ENCODE peak calls at places on chromosomes 13 and 19, in four cellular contexts. One of them, this sample, is unnamed.

GRCh38 chr19:12574036-12574435 is 22.8 kb upstream of the ZNF564 start:
- DNase-seq in fibroblast of villous mesenchyme: no peak
- DNase-seq in fibroblast of lung: no peak
- DNase-seq in cardiac muscle cell: no peak
- DNase-seq in this sample: no peak

GRCh38 chr19:4722671-4723464 is 774 bp downstream of the DPP9 start:
- DNase-seq in fibroblast of villous mesenchyme: peak; percentile 67
- DNase-seq in fibroblast of lung: peak; percentile 78
- DNase-seq in cardiac muscle cell: peak; percentile 89
- DNase-seq in this sample: peak; percentile 83

GRCh38 chr13:65606622-65607021 is 1623.5 kb downstream of the PCDH9 start:
- DNase-seq in fibroblast of villous mesenchyme: no peak
- DNase-seq in fibroblast of lung: peak; percentile 86
- DNase-seq in cardiac muscle cell: peak; percentile 72
- DNase-seq in this sample: peak; percentile 58

GRCh38 chr19:43609872-43610271 is 2.0 kb upstream of the SRRM5 start:
- DNase-seq in fibroblast of villous mesenchyme: no peak
- DNase-seq in fibroblast of lung: no peak
- DNase-seq in cardiac muscle cell: no peak
- DNase-seq in this sample: no peak

GRCh38 chr13:30995331-30995730 is 62.9 kb downstream of the TEX26 start:
- DNase-seq in fibroblast of villous mesenchyme: no peak
- DNase-seq in fibroblast of lung: no peak
- DNase-seq in cardiac muscle cell: no peak
- DNase-seq in this sample: no peak

GRCh38 chr13:107642841-107643240 is 572.5 kb downstream of the LIG4 start:
- DNase-seq in fibroblast of villous mesenchyme: no peak
- DNase-seq in fibroblast of lung: peak; percentile 58
- DNase-seq in cardiac muscle cell: peak; percentile 34
- DNase-seq in this sample: peak; percentile 2

GRCh38 chr19:15280915-15281683 is 48.9 kb upstream of the EPHX3 start:
- DNase-seq in fibroblast of villous mesenchyme: peak; percentile 98
- DNase-seq in fibroblast of lung: peak; percentile 91
- DNase-seq in cardiac muscle cell: peak; percentile 91
- DNase-seq in this sample: peak; percentile 89

GRCh38 chr13:44465318-44465717 is 91.7 kb downstream of the SERP2 start:
- DNase-seq in fibroblast of villous mesenchyme: no peak
- DNase-seq in fibroblast of lung: no peak
- DNase-seq in cardiac muscle cell: no peak
- DNase-seq in this sample: no peak

GRCh38 chr13:109154146-109154545 is 524.7 kb downstream of the MYO16 start:
- DNase-seq in fibroblast of villous mesenchyme: peak; percentile 81
- DNase-seq in fibroblast of lung: peak; percentile 41
- DNase-seq in cardiac muscle cell: no peak
- DNase-seq in this sample: no peak

GRCh38 chr19:18987456-18987855 is 45.9 kb downstream of the SUGP2 start:
- DNase-seq in fibroblast of villous mesenchyme: no peak
- DNase-seq in fibroblast of lung: no peak
- DNase-seq in cardiac muscle cell: no peak
- DNase-seq in this sample: no peak

GRCh38 chr19:17234911-17235617 is 9.0 kb downstream of the OCEL1 start:
- DNase-seq in fibroblast of villous mesenchyme: peak; percentile 53
- DNase-seq in fibroblast of lung: peak; percentile 50
- DNase-seq in cardiac muscle cell: peak; percentile 48
- DNase-seq in this sample: peak; percentile 45

GRCh38 chr13:96141032-96141431 is 51.1 kb downstream of the HS6ST3 start:
- DNase-seq in fibroblast of villous mesenchyme: peak; percentile 14
- DNase-seq in fibroblast of lung: peak; percentile 41
- DNase-seq in cardiac muscle cell: peak; percentile 35
- DNase-seq in this sample: peak; percentile 56

GRCh38 chr13:108365255-108365654 is 95.7 kb downstream of the TNFSF13B start:
- DNase-seq in fibroblast of villous mesenchyme: no peak
- DNase-seq in fibroblast of lung: no peak
- DNase-seq in cardiac muscle cell: no peak
- DNase-seq in this sample: no peak

GRCh38 chr13:100721885-100722512 is 47.4 kb upstream of the TMTC4 start:
- DNase-seq in fibroblast of villous mesenchyme: peak; percentile 56
- DNase-seq in fibroblast of lung: peak; percentile 54
- DNase-seq in cardiac muscle cell: peak; percentile 63
- DNase-seq in this sample: peak; percentile 63

GRCh38 chr19:47499863-47500830 is 14.7 kb downstream of the NAPA start:
- DNase-seq in fibroblast of villous mesenchyme: no peak
- DNase-seq in fibroblast of lung: no peak
- DNase-seq in cardiac muscle cell: no peak
- DNase-seq in this sample: no peak

GRCh38 chr19:5407356-5407755 is 47.9 kb upstream of the ZNRF4 start:
- DNase-seq in fibroblast of villous mesenchyme: peak; percentile 5
- DNase-seq in fibroblast of lung: peak; percentile 8
- DNase-seq in cardiac muscle cell: peak; percentile 11
- DNase-seq in this sample: peak; percentile 18

GRCh38 chr13:44967656-44968451 is 21.4 kb downstream of the NUFIP1 start:
- DNase-seq in fibroblast of villous mesenchyme: peak; percentile 60
- DNase-seq in fibroblast of lung: peak; percentile 57
- DNase-seq in cardiac muscle cell: peak; percentile 68
- DNase-seq in this sample: peak; percentile 63

GRCh38 chr13:49494645-49495044 is 1.1 kb upstream of the PHF11 start:
- DNase-seq in fibroblast of villous mesenchyme: no peak
- DNase-seq in fibroblast of lung: no peak
- DNase-seq in cardiac muscle cell: no peak
- DNase-seq in this sample: no peak

GRCh38 chr19:4232614-4233281 is 3.4 kb downstream of the EBI3 start:
- DNase-seq in fibroblast of villous mesenchyme: no peak
- DNase-seq in fibroblast of lung: no peak
- DNase-seq in cardiac muscle cell: no peak
- DNase-seq in this sample: no peak

GRCh38 chr19:680287-681028 is 4.3 kb downstream of the FSTL3 start:
- DNase-seq in fibroblast of villous mesenchyme: peak; percentile 99
- DNase-seq in fibroblast of lung: peak; percentile 99
- DNase-seq in cardiac muscle cell: peak; percentile 99
- DNase-seq in this sample: peak; percentile 99

GRCh38 chr19:44401108-44401786 is at the start of gene ZNF285:
- DNase-seq in fibroblast of villous mesenchyme: peak; percentile 97
- DNase-seq in fibroblast of lung: peak; percentile 97
- DNase-seq in cardiac muscle cell: peak; percentile 98
- DNase-seq in this sample: peak; percentile 99

GRCh38 chr13:46578590-46578975 is 25.6 kb downstream of the LRCH1 start:
- DNase-seq in fibroblast of villous mesenchyme: no peak
- DNase-seq in fibroblast of lung: no peak
- DNase-seq in cardiac muscle cell: no peak
- DNase-seq in this sample: no peak

GRCh38 chr19:33094504-33095067 is 13.6 kb downstream of the GPATCH1 start:
- DNase-seq in fibroblast of villous mesenchyme: no peak
- DNase-seq in fibroblast of lung: no peak
- DNase-seq in cardiac muscle cell: no peak
- DNase-seq in this sample: no peak

GRCh38 chr13:57865600-57866294 is 234.2 kb downstream of the PCDH17 start:
- DNase-seq in fibroblast of villous mesenchyme: no peak
- DNase-seq in fibroblast of lung: no peak
- DNase-seq in cardiac muscle cell: no peak
- DNase-seq in this sample: no peak

GRCh38 chr13:113605461-113605860 is 20.9 kb downstream of the TFDP1 start:
- DNase-seq in fibroblast of villous mesenchyme: no peak
- DNase-seq in fibroblast of lung: no peak
- DNase-seq in cardiac muscle cell: no peak
- DNase-seq in this sample: no peak

GRCh38 chr13:100454876-100455275 is 133.7 kb downstream of the GGACT start:
- DNase-seq in fibroblast of villous mesenchyme: peak; percentile 38
- DNase-seq in fibroblast of lung: peak; percentile 27
- DNase-seq in cardiac muscle cell: peak; percentile 45
- DNase-seq in this sample: peak; percentile 57

GRCh38 chr13:37138169-37138568 is 32.7 kb upstream of the CSNK1A1L start:
- DNase-seq in fibroblast of villous mesenchyme: peak; percentile 24
- DNase-seq in fibroblast of lung: peak; percentile 10
- DNase-seq in cardiac muscle cell: peak; percentile 59
- DNase-seq in this sample: peak; percentile 44

GRCh38 chr19:5913739-5914357 is at the start of gene CAPS:
- DNase-seq in fibroblast of villous mesenchyme: peak; percentile 64
- DNase-seq in fibroblast of lung: peak; percentile 69
- DNase-seq in cardiac muscle cell: peak; percentile 72
- DNase-seq in this sample: peak; percentile 46

GRCh38 chr13:75993823-75994222 is 357.7 kb downstream of the LMO7 start:
- DNase-seq in fibroblast of villous mesenchyme: peak; percentile 1
- DNase-seq in fibroblast of lung: no peak
- DNase-seq in cardiac muscle cell: no peak
- DNase-seq in this sample: peak; percentile 26

GRCh38 chr13:43446126-43446525 is 340.6 kb downstream of the ENOX1 start:
- DNase-seq in fibroblast of villous mesenchyme: no peak
- DNase-seq in fibroblast of lung: no peak
- DNase-seq in cardiac muscle cell: no peak
- DNase-seq in this sample: peak; percentile 9

GRCh38 chr19:47531640-47532387 is 17.0 kb upstream of the NAPA start:
- DNase-seq in fibroblast of villous mesenchyme: no peak
- DNase-seq in fibroblast of lung: no peak
- DNase-seq in cardiac muscle cell: peak; percentile 53
- DNase-seq in this sample: no peak

GRCh38 chr13:26551255-26551654 is 6.2 kb upstream of the WASF3 start:
- DNase-seq in fibroblast of villous mesenchyme: no peak
- DNase-seq in fibroblast of lung: no peak
- DNase-seq in cardiac muscle cell: no peak
- DNase-seq in this sample: no peak

GRCh38 chr19:35468637-35469036 is 20.6 kb downstream of the FFAR2 start:
- DNase-seq in fibroblast of villous mesenchyme: peak; percentile 18
- DNase-seq in fibroblast of lung: peak; percentile 34
- DNase-seq in cardiac muscle cell: peak; percentile 64
- DNase-seq in this sample: peak; percentile 46

GRCh38 chr19:35462476-35462953 is 14.5 kb downstream of the FFAR2 start:
- DNase-seq in fibroblast of villous mesenchyme: no peak
- DNase-seq in fibroblast of lung: no peak
- DNase-seq in cardiac muscle cell: no peak
- DNase-seq in this sample: no peak

GRCh38 chr19:35470128-35470527 is 20.1 kb downstream of the KRTDAP start:
- DNase-seq in fibroblast of villous mesenchyme: no peak
- DNase-seq in fibroblast of lung: no peak
- DNase-seq in cardiac muscle cell: no peak
- DNase-seq in this sample: no peak

GRCh38 chr19:35461050-35461449 is 13.0 kb downstream of the FFAR2 start:
- DNase-seq in fibroblast of villous mesenchyme: no peak
- DNase-seq in fibroblast of lung: no peak
- DNase-seq in cardiac muscle cell: no peak
- DNase-seq in this sample: no peak

GRCh38 chr19:35466259-35466658 is 18.2 kb downstream of the FFAR2 start:
- DNase-seq in fibroblast of villous mesenchyme: no peak
- DNase-seq in fibroblast of lung: no peak
- DNase-seq in cardiac muscle cell: no peak
- DNase-seq in this sample: no peak
- H3K4me3 ChIP-seq in fibroblast of villous mesenchyme: no peak overlapping the region
- H3K4me3 ChIP-seq in fibroblast of lung: no peak overlapping the region
- H3K4me3 ChIP-seq in cardiac muscle cell: no peak overlapping the region
- H3K4me3 ChIP-seq in this sample: no peak overlapping the region

GRCh38 chr19:54137913-54138776 is 583 bp downstream of the CNOT3 start:
- DNase-seq in fibroblast of villous mesenchyme: no peak
- DNase-seq in fibroblast of lung: no peak
- DNase-seq in cardiac muscle cell: no peak
- DNase-seq in this sample: no peak
- TF ChIP-seq CTCF in fibroblast of villous mesenchyme: no peak
- TF ChIP-seq CTCF in fibroblast of lung: no peak
- TF ChIP-seq CTCF in cardiac muscle cell: no peak
- TF ChIP-seq CTCF in this sample: no peak

DNA sequence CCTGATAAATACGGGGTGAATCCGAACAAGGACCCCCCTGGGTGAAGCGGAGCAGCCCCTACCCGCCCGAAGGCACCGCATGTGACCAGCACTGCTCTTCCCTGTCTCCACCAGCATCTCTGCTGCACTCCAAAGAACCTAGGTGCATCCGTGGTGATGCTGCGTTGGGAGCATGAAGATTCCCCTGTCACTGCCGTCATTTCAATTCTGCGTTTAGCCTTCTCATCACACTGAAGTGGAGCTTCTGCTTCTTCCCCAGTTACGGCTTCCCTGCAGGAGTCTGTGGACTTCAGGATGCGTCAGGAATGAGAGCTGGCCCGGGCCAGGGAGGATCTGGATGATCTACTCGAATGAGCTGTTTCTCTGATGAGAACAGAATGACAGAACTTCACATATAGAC is 47.9 kb downstream of the SPACA7 start:
- DNase-seq in fibroblast of villous mesenchyme: no peak
- DNase-seq in fibroblast of lung: no peak
- DNase-seq in cardiac muscle cell: no peak
- DNase-seq in this sample: no peak
- H3K4me3 ChIP-seq in fibroblast of villous mesenchyme: no peak overlapping the region
- H3K4me3 ChIP-seq in fibroblast of lung: no peak overlapping the region
- H3K4me3 ChIP-seq in cardiac muscle cell: no peak overlapping the region
- H3K4me3 ChIP-seq in this sample: no peak overlapping the region

GRCh38 chr19:54937926-54938325 is 9.4 kb downstream of the NLRP7 start:
- DNase-seq in fibroblast of villous mesenchyme: no peak
- DNase-seq in fibroblast of lung: no peak
- DNase-seq in cardiac muscle cell: no peak
- DNase-seq in this sample: no peak
- TF ChIP-seq CTCF in fibroblast of villous mesenchyme: no peak
- TF ChIP-seq CTCF in fibroblast of lung: no peak
- TF ChIP-seq CTCF in cardiac muscle cell: no peak
- TF ChIP-seq CTCF in this sample: no peak

GRCh38 chr19:2394054-2394668 is 33.2 kb downstream of the TIMM13 start:
- DNase-seq in fibroblast of villous mesenchyme: no peak
- DNase-seq in fibroblast of lung: no peak
- DNase-seq in cardiac muscle cell: no peak
- DNase-seq in this sample: no peak
- H3K4me3 ChIP-seq in fibroblast of villous mesenchyme: no peak overlapping the region
- H3K4me3 ChIP-seq in fibroblast of lung: no peak overlapping the region
- H3K4me3 ChIP-seq in cardiac muscle cell: no peak overlapping the region
- H3K4me3 ChIP-seq in this sample: no peak overlapping the region

DNA sequence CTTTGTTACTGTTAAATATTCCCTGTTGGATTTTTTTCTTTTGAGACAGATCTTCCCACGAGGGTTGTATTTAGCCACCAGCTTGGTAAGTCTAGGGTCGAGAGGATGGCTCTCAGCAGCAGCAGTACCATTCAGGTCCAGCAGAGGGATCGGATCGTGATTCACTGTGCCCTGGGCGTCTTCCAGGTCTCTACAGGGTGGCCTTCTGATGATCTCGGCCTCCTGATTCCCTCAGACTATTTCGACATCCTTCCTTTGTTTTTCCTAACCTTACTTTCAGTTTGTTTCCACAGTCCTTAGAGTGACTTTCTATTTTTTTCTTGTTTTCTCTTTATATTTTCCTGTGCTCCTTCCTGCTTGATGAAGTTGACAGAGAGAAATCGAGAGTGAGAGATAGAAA is 1436.9 kb downstream of the UQCRFS1 start:
- DNase-seq in fibroblast of villous mesenchyme: peak; percentile 23
- DNase-seq in fibroblast of lung: peak; percentile 23
- DNase-seq in cardiac muscle cell: peak; percentile 60
- DNase-seq in this sample: peak; percentile 85
- TF ChIP-seq CTCF in fibroblast of villous mesenchyme: peak; percentile 36
- TF ChIP-seq CTCF in fibroblast of lung: peak; percentile 34
- TF ChIP-seq CTCF in cardiac muscle cell: peak; percentile 42
- TF ChIP-seq CTCF in this sample: peak; percentile 64